ENCODE peak calls at places on chromosome 2, in eight cellular contexts. T, J, K, I, Q, U, M and A are unnamed samples.

GRCh38 chr2:46858697-46859080 is 56.9 kb downstream of the MCFD2 start:
- DNase-seq in K (no peak), Q (peak), T (peak), I (no peak), J (no peak), M (peak), U (no peak), A (no peak)

GRCh38 chr2:137912358-137912757 is 51.9 kb upstream of the HNMT start:
- DNase-seq in M (no peak), J (no peak), K (no peak), T (no peak), Q (no peak), U (no peak), I (no peak), A (no peak)

GRCh38 chr2:191112448-191112901 is 38.3 kb downstream of the STAT4 start:
- DNase-seq in J (no peak), M (no peak), T (no peak), I (no peak), K (no peak), U (no peak), Q (no peak), A (no peak)

GRCh38 chr2:238016526-238016925 is 44.3 kb upstream of the SCLY start:
- DNase-seq in J (no peak), I (no peak), M (no peak), Q (no peak), U (no peak), K (no peak), T (no peak), A (no peak)

GRCh38 chr2:62998949-62999348 is 51.7 kb upstream of the OTX1 start:
- DNase-seq in J (no peak), U (no peak), I (no peak), M (peak), K (no peak), T (no peak), Q (no peak), A (no peak)

GRCh38 chr2:199459286-199460100 is 1.8 kb upstream of the SATB2 start:
- DNase-seq in U (no peak), M (peak), K (no peak), J (peak), Q (peak), I (peak), T (peak), A (peak)

GRCh38 chr2:13000644-13001375 is 284.1 kb downstream of the TRIB2 start:
- DNase-seq in J (peak), K (no peak), I (no peak), U (no peak), M (no peak), T (no peak), Q (peak), A (peak)

GRCh38 chr2:235070063-235070706 is 118.4 kb downstream of the SH3BP4 start:
- DNase-seq in K (no peak), U (no peak), Q (no peak), I (no peak), T (no peak), M (no peak), J (no peak), A (no peak)

GRCh38 chr2:73289304-73289703 is 4.0 kb downstream of the EGR4 start:
- DNase-seq in J (no peak), Q (no peak), U (no peak), M (no peak), I (no peak), T (no peak), K (no peak), A (no peak)

GRCh38 chr2:143841935-143842334 is 678.0 kb downstream of the ZEB2 start:
- DNase-seq in T (no peak), J (no peak), K (no peak), U (no peak), M (peak), Q (peak), I (no peak), A (no peak)